ENCODE peak calls at places on chromosome 16, in eight cellular contexts. M, L, U, K, S, Z, I and F are unnamed samples.

GRCh38 chr16:674968-675883 is at the start of gene RHBDL1:
- DNase-seq in M (no peak), L (peak; percentile 29), U (peak; percentile 52), K (peak; percentile 53), S (no peak), Z (no peak), I (peak; percentile 42), F (no peak)

GRCh38 chr16:22789281-22789945 is 24.5 kb upstream of the HS3ST2 start:
- DNase-seq in M (no peak), L (no peak), U (no peak), K (no peak), S (no peak), Z (no peak), I (no peak), F (no peak)

GRCh38 chr16:30941600-30942420 is 7.1 kb upstream of the ORAI3 start:
- DNase-seq in M (peak; percentile 79), L (peak; percentile 62), U (peak; percentile 56), K (peak; percentile 78), S (peak; percentile 88), Z (peak; percentile 71), I (peak; percentile 72), F (no peak)

GRCh38 chr16:65305588-65305987 is 183.7 kb upstream of the CDH11 start:
- DNase-seq in M (no peak), L (peak; percentile 66), U (no peak), K (no peak), S (no peak), Z (no peak), I (no peak), F (no peak)

GRCh38 chr16:10827691-10828341 is 9.2 kb upstream of the TVP23A start:
- DNase-seq in M (no peak), L (peak; percentile 91), U (peak; percentile 91), K (no peak), S (peak; percentile 91), Z (peak; percentile 75), I (peak; percentile 61), F (no peak)

GRCh38 chr16:3755249-3755648 is 37.9 kb upstream of the TRAP1 start:
- DNase-seq in M (no peak), L (no peak), U (no peak), K (no peak), S (no peak), Z (no peak), I (no peak), F (no peak)

GRCh38 chr16:77491091-77491490 is 56.3 kb upstream of the ADAMTS18 start:
- DNase-seq in M (no peak), L (no peak), U (no peak), K (no peak), S (no peak), Z (no peak), I (no peak), F (no peak)

GRCh38 chr16:351804-352520 is 561 bp downstream of the AXIN1 start:
- DNase-seq in M (peak; percentile 14), L (no peak), U (peak; percentile 6), K (no peak), S (no peak), Z (peak; percentile 42), I (no peak), F (no peak)

GRCh38 chr16:89375021-89375420 is 115.3 kb downstream of the ANKRD11 start:
- DNase-seq in M (no peak), L (no peak), U (peak; percentile 66), K (peak; percentile 47), S (no peak), Z (no peak), I (peak; percentile 83), F (no peak)

GRCh38 chr16:54143410-54143809 is 143.2 kb downstream of the IRX3 start:
- DNase-seq in M (no peak), L (no peak), U (no peak), K (no peak), S (no peak), Z (no peak), I (no peak), F (no peak)

DNA sequence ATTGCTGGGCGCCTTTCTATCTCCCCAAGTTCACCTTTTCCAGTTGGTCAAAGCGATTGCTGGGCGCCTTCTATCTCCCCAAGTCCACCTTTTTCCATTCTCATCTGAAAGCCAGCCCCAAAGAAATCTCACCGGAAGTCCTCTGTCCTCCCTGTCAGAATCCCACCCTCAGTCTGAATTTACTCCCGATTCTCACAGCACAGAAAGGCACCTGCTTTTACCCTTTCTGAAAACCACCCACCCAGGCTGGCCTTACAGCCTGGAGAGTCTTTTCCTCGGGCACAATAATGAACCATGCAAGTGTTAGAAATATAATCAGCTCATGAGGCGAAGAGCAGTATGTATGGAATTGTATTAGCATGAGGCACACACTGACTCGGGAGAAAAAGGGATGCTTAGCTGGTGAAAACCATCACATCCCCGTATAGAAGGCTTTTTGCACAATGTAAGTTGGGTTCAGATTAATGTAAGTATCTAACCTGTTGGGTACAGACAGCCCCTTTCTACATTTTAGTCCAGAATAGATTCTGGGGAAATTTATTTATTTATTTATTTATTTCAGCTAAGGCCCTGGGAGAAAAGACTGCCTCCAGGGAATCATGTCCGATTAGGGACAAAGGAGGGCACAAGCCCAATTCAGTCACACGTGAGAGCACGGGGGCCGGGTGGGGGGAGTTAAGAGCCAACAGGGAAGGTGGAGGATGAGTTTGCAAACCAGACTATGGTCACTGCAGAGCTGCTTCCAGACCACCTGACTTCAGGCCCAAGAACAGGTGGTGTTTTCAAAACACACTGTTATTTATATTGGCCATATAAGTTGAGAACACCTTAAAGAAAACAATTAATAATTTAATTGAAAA is 1.4 kb upstream of the ZFHX3 start:
- DNase-seq in M (no peak), L (no peak), U (no peak), K (no peak), S (no peak), Z (no peak), I (no peak), F (no peak)
- H3K4me3 ChIP-seq in M (no peak overlapping the region), L (peak overlapping the region; percentile 89), U (no peak overlapping the region), K (peak overlapping the region; percentile 60), S (peak overlapping the region; percentile 83), Z (no peak overlapping the region), I (no peak overlapping the region), F (peak overlapping the region; percentile 64)

DNA sequence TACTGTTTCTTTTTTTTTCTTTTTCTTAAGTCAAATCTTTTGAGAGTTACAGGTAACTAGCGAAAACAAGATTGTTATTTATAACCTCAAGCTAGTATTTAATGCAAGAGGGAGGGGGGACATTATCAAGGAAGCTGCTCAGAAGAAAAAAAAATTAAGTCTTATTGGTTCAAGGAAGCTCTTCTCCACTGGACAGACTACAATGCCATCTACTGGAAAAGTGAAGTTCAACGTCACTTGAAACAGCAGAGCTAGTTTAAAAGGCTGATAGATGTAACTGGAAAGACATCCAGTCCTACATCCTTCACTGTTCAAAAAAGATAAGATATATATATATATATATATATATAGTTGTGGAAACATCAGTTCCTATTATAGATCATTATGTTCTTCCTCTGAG is 418.0 kb upstream of the PSMD7 start:
- DNase-seq in M (peak; percentile 24), L (peak; percentile 78), U (peak; percentile 90), K (no peak), S (no peak), Z (no peak), I (peak; percentile 75), F (peak; percentile 51)
- TF ChIP-seq CTCF in M (peak; percentile 27), L (peak; percentile 83), U (peak; percentile 73), K (peak; percentile 78), S (peak; percentile 51), Z (peak; percentile 20), I (peak; percentile 72), F (peak; percentile 76)

GRCh38 chr16:81239722-81240121 is 1.2 kb downstream of the BCO1 start:
- DNase-seq in M (no peak), L (no peak), U (no peak), K (no peak), S (no peak), Z (no peak), I (no peak), F (no peak)

GRCh38 chr16:81238296-81239011 is at the start of gene BCO1:
- DNase-seq in M (no peak), L (peak; percentile 47), U (peak; percentile 64), K (no peak), S (no peak), Z (peak; percentile 73), I (peak; percentile 77), F (peak; percentile 14)

GRCh38 chr16:81237282-81237681 is 1.2 kb upstream of the BCO1 start:
- DNase-seq in M (no peak), L (peak; percentile 5), U (peak; percentile 9), K (no peak), S (peak; percentile 93), Z (peak; percentile 58), I (no peak), F (peak; percentile 93)

GRCh38 chr16:81241706-81242105 is 3.2 kb downstream of the BCO1 start:
- DNase-seq in M (no peak), L (no peak), U (no peak), K (no peak), S (no peak), Z (no peak), I (no peak), F (peak; percentile 50)

DNA sequence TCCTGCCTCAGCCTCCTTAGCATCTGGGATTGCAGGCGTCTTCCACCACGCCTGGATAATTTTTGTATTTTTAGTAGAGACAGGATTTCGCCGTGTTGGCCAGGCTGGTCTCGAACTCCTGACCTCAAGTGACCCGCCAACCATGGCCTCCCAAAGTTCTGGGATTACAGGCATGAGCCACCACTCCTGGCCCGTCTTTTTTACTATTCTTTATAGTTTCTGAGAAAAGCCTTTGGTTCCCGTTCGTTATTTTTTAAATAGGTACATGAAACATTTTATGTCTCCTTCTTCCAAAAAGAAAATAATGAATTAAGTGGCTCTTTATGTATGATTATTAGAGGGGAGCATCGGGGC is 570 bp upstream of the BCO1 start:
- DNase-seq in M (no peak), L (no peak), U (no peak), K (no peak), S (no peak), Z (no peak), I (no peak), F (no peak)
- H3K4me3 ChIP-seq in M (no peak overlapping the region), L (no peak overlapping the region), U (no peak overlapping the region), K (no peak overlapping the region), S (peak overlapping the region; percentile 41), Z (no peak overlapping the region), I (no peak overlapping the region), F (no peak overlapping the region)

DNA sequence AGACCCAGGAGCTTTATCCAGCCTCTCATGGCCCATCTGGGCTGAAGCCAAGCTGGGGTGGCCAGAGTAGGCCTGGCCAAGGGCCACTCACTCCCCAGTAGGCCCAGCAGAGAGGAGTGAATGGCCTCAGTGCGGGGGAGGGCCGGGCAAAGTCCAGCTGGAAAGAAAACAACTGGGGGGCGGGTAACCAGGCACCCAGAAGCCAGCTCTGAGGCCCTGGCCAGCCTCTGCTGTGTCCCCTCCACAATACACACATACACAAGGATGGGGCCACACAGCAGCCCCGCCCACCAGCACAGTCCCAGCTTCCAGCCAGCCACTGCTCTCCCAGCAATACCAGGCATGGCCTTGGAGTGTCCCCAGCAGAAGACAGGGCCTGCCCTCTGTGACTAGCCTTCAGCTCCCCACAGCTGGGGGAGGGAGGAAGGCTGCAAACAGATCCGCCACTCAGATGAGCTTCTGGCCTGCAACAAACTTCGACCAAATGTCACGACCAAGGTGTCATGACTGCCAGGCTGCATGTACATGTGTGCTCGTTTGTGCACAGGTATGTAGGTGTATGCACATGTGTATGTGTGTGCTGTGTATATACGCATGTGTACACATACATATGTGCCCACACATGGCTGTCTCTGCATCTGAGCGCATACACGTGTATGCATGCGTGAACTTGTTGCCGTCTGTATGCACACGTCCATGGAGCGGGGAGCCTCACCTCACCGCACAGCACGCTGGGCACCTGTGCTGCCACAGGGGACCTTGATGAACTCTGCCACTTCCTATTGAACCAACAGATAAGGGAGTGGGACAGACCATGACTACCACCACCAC is 5.0 kb downstream of the CARHSP1 start:
- DNase-seq in M (no peak), L (no peak), U (no peak), K (peak; percentile 57), S (no peak), Z (peak; percentile 89), I (no peak), F (no peak)
- TF ChIP-seq CTCF in M (no peak), L (peak; percentile 16), U (no peak), K (no peak), S (no peak), Z (no peak), I (no peak), F (no peak)